ENCODE peak calls at places on chromosome 14, in eight cellular contexts. D is HepG2, M is transverse colon, V is H1, N is K562, L is Panc1, O is suprapubic skin, B is sigmoid colon. K is an unnamed sample.

GRCh38 chr14:63867926-63868921 is 15.4 kb downstream of the SYNE2 start:
- DNase-seq in D (no peak), M (no peak), V (no peak), N (no peak), L (no peak), O (no peak), B (no peak), K (no peak)

GRCh38 chr14:64790478-64790877 is 86.3 kb downstream of the PLEKHG3 start:
- DNase-seq in D (no peak), M (no peak), V (no peak), N (no peak), L (no peak), O (no peak), B (no peak), K (no peak)

GRCh38 chr14:93951798-93952540 is 24.4 kb downstream of the ASB2 start:
- DNase-seq in D (no peak), M (no peak), V (no peak), N (no peak), L (no peak), O (no peak), B (no peak), K (no peak)

GRCh38 chr14:104726600-104727451 is 2.8 kb downstream of the ADSS1 start:
- DNase-seq in D (peak; percentile 74), M (no peak), V (no peak), N (no peak), L (no peak), O (no peak), B (no peak), K (no peak)

GRCh38 chr14:89955022-89955414 is 488 bp upstream of the EFCAB11 start:
- DNase-seq in D (no peak), M (no peak), V (no peak), N (no peak), L (no peak), O (no peak), B (no peak), K (no peak)

GRCh38 chr14:58866386-58866785 is 228.6 kb downstream of the DACT1 start:
- DNase-seq in D (no peak), M (no peak), V (no peak), N (no peak), L (no peak), O (no peak), B (no peak), K (no peak)

GRCh38 chr14:90402009-90402408 is 5.2 kb downstream of the CALM1 start:
- DNase-seq in D (no peak), M (no peak), V (no peak), N (no peak), L (no peak), O (no peak), B (no peak), K (no peak)

GRCh38 chr14:92108345-92109254 is 2.2 kb upstream of the ATXN3 start:
- DNase-seq in D (peak; percentile 73), M (no peak), V (peak; percentile 59), N (peak; percentile 80), L (no peak), O (no peak), B (no peak), K (no peak)

GRCh38 chr14:33938131-33938949 is 12.5 kb downstream of the EGLN3 start:
- DNase-seq in D (peak; percentile 49), M (peak; percentile 76), V (peak; percentile 58), N (peak; percentile 85), L (no peak), O (peak; percentile 76), B (peak; percentile 87), K (peak; percentile 73)

GRCh38 chr14:54650331-54651017 is 83.5 kb downstream of the SAMD4A start:
- DNase-seq in D (peak; percentile 78), M (peak; percentile 34), V (no peak), N (no peak), L (no peak), O (peak; percentile 80), B (peak; percentile 85), K (no peak)

GRCh38 chr14:35229495-35230089 is 62.6 kb upstream of the PSMA6 start:
- DNase-seq in D (peak; percentile 49), M (no peak), V (no peak), N (peak; percentile 3), L (no peak), O (no peak), B (no peak), K (no peak)

GRCh38 chr14:56120091-56120632 is 2.0 kb downstream of the PELI2 start:
- DNase-seq in D (no peak), M (no peak), V (no peak), N (no peak), L (no peak), O (no peak), B (peak; percentile 59), K (no peak)

GRCh38 chr14:53360821-53361220 is 207.7 kb upstream of the DDHD1 start:
- DNase-seq in D (no peak), M (no peak), V (no peak), N (no peak), L (no peak), O (no peak), B (no peak), K (no peak)

GRCh38 chr14:53354331-53354730 is 201.2 kb upstream of the DDHD1 start:
- DNase-seq in D (no peak), M (no peak), V (no peak), N (no peak), L (no peak), O (no peak), B (no peak), K (no peak)

GRCh38 chr14:53356361-53357150 is 203.4 kb upstream of the DDHD1 start:
- DNase-seq in D (no peak), M (no peak), V (no peak), N (no peak), L (no peak), O (no peak), B (no peak), K (no peak)

GRCh38 chr14:53358166-53358565 is 205.0 kb upstream of the DDHD1 start:
- DNase-seq in D (no peak), M (no peak), V (no peak), N (no peak), L (no peak), O (no peak), B (no peak), K (no peak)

GRCh38 chr14:53355581-53356112 is 202.5 kb upstream of the DDHD1 start:
- DNase-seq in D (no peak), M (no peak), V (peak; percentile 66), N (no peak), L (no peak), O (no peak), B (no peak), K (no peak)
- H3K27ac ChIP-seq in D (no peak overlapping the region), M (peak overlapping the region; percentile 15), V (peak overlapping the region; percentile 70), N (no peak overlapping the region), L (no peak overlapping the region), O (no peak overlapping the region), B (no peak overlapping the region), K (no peak overlapping the region)

GRCh38 chr14:23464700-23465099 is 4.8 kb upstream of the NGDN start:
- DNase-seq in D (no peak), M (no peak), V (no peak), N (no peak), L (no peak), O (no peak), B (no peak), K (no peak)

GRCh38 chr14:23460960-23461359 is 8.5 kb upstream of the NGDN start:
- DNase-seq in D (peak; percentile 44), M (no peak), V (no peak), N (no peak), L (no peak), O (no peak), B (no peak), K (no peak)

GRCh38 chr14:23468704-23469126 is 788 bp upstream of the NGDN start:
- DNase-seq in D (no peak), M (no peak), V (no peak), N (no peak), L (no peak), O (no peak), B (no peak), K (no peak)

GRCh38 chr14:23469127-23469905 is at the start of gene NGDN:
- DNase-seq in D (peak; percentile 100), M (peak; percentile 92), V (peak; percentile 96), N (peak; percentile 91), L (peak; percentile 97), O (peak; percentile 96), B (peak; percentile 98), K (peak; percentile 98)

GRCh38 chr14:23465261-23465660 is 4.2 kb upstream of the NGDN start:
- DNase-seq in D (no peak), M (no peak), V (no peak), N (no peak), L (no peak), O (no peak), B (no peak), K (no peak)
- TF ChIP-seq POLR2AphosphoS5 in D (no peak), M (no peak), V (no peak), N (no peak), L (no peak), O (no peak), B (no peak), K (no peak)

GRCh38 chr14:22554706-22555572 is 34.1 kb downstream of the DAD1 start:
- DNase-seq in D (no peak), M (no peak), V (no peak), N (no peak), L (no peak), O (no peak), B (no peak), K (no peak)
- H3K27ac ChIP-seq in D (no peak overlapping the region), M (peak overlapping the region; percentile 71), V (no peak overlapping the region), N (no peak overlapping the region), L (no peak overlapping the region), O (no peak overlapping the region), B (no peak overlapping the region), K (peak overlapping the region; percentile 73)

DNA sequence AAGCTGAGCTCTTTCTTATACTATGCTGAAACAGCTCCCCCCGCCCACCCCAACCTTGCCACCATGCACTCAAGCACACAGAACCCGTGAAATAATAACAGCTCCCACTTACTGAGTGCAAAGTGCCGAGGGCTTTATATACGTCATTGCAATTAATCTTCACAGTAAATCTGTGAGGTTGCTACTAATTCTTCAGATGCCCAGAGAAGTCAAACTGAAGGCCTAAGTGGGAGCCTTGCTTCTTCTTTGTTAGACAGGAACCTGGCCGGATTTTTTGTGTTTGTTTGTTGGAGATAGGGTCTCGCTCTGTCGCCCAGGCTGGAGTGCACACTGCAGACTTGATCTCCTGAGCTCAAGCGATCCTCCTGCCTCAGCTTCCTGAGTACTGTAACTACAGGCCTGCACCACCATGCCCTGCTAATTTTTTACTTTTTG is 34.0 kb downstream of the VCPKMT start:
- DNase-seq in D (no peak), M (no peak), V (no peak), N (no peak), L (no peak), O (no peak), B (no peak), K (no peak)
- TF ChIP-seq POLR2AphosphoS5 in D (no peak), M (no peak), V (no peak), N (no peak), L (no peak), O (no peak), B (no peak), K (no peak)

GRCh38 chr14:37054869-37055268 is 117.5 kb downstream of the SLC25A21 start:
- DNase-seq in D (no peak), M (no peak), V (no peak), N (no peak), L (no peak), O (no peak), B (no peak), K (no peak)
- H3K27ac ChIP-seq in D (no peak overlapping the region), M (no peak overlapping the region), V (no peak overlapping the region), N (no peak overlapping the region), L (no peak overlapping the region), O (no peak overlapping the region), B (no peak overlapping the region), K (no peak overlapping the region)

GRCh38 chr14:20620798-20621478 is 20.6 kb downstream of the OR6S1 start:
- DNase-seq in D (peak; percentile 73), M (no peak), V (no peak), N (no peak), L (no peak), O (no peak), B (no peak), K (no peak)
- TF ChIP-seq POLR2AphosphoS5 in D (no peak), M (no peak), V (no peak), N (no peak), L (no peak), O (no peak), B (no peak), K (no peak)

K was measured in breast epithelium.